ENCODE peak calls at places on chromosomes 4 and X, in five cellular contexts. Z is RCC 7860; S is stimulated activated CD4-positive, alpha-beta T cell treated with anti-CD3 and anti-CD28 coated beads, TNF-alpha, amount 100 ng/mL, for 4 hours; J is NCI-H460; Q is activated naive CD4-positive, alpha-beta T cell treated with anti-CD3 and anti-CD28 coated beads for 36 hours. X is an unnamed sample.
A peak's percentile ranks its signal among the peaks of the same experiment; 100 is the strongest.

GRCh38 chrX:2933125-2933900 is 4.2 kb upstream of the ARSD start:
- DNase-seq in Q (no peak), Z (no peak), S (no peak), J (no peak), X (no peak)

GRCh38 chr4:153623491-153623890 is 60.6 kb upstream of the TLR2 start:
- DNase-seq in Q (no peak), S (no peak), Z (no peak), J (no peak), X (no peak)

GRCh38 chr4:54277691-54278090 is 48.6 kb downstream of the PDGFRA start:
- DNase-seq in J (no peak), Z (no peak), S (no peak), Q (peak; percentile 7), X (peak; percentile 57)

GRCh38 chr4:68175562-68176155 is 46.0 kb upstream of the TMPRSS11F start:
- DNase-seq in S (no peak), Q (peak; percentile 75), J (peak; percentile 59), Z (peak; percentile 38), X (peak; percentile 93)

GRCh38 chr4:101304916-101305315 is 42.4 kb downstream of the PPP3CA start:
- DNase-seq in S (no peak), Z (no peak), J (peak; percentile 1), Q (no peak), X (no peak)

GRCh38 chr4:19831644-19832285 is 419.9 kb upstream of the SLIT2 start:
- DNase-seq in Q (no peak), J (no peak), S (no peak), Z (no peak), X (no peak)

GRCh38 chr4:80202784-80203553 is 5.7 kb downstream of the PRDM8 start:
- DNase-seq in Z (no peak), J (no peak), Q (peak; percentile 60), S (no peak), X (peak; percentile 42)

GRCh38 chrX:152822383-152823086 is 8.0 kb downstream of the CETN2 start:
- DNase-seq in Q (no peak), Z (no peak), J (no peak), S (no peak), X (no peak)

GRCh38 chr4:123661080-123661737 is 264.6 kb downstream of the SPRY1 start:
- DNase-seq in Z (no peak), Q (no peak), J (no peak), S (no peak), X (peak; percentile 66)

GRCh38 chr4:6996481-6996880 is 46.7 kb upstream of the TADA2B start:
- DNase-seq in Z (no peak), J (no peak), Q (no peak), S (no peak), X (no peak)

GRCh38 chr4:110637408-110638131 is 14.7 kb upstream of the PITX2 start:
- DNase-seq in S (no peak), J (no peak), Q (no peak), Z (no peak), X (no peak)

X was measured in OCI-M1.